ENCODE peak calls at places on chromosomes 13 and 19, in nine cellular contexts. S is CD8-positive, alpha-beta T cell; T is transverse colon; U is A549; A is cardiac fibroblast; W is heart right ventricle; Z is omental fat pad; C is cardiac muscle cell; I is chondrocyte. B is an unnamed sample.

GRCh38 chr19:56098731-56099577 is 22.1 kb downstream of the ZNF787 start:
- DNase-seq in S (no peak), T (no peak), U (no peak), A (no peak), W (peak), Z (no peak), C (no peak), I (peak), B (no peak)

GRCh38 chr13:43368003-43368402 is 344.6 kb downstream of the DNAJC15 start:
- DNase-seq in S (no peak), T (no peak), U (no peak), A (no peak), W (no peak), Z (no peak), C (no peak), I (no peak), B (peak)

GRCh38 chr19:17389957-17390664 is 3.9 kb downstream of the CCDC194 start:
- DNase-seq in S (peak), T (no peak), U (no peak), A (no peak), W (no peak), Z (no peak), C (no peak), I (no peak), B (no peak)

GRCh38 chr19:5691930-5692784 is 2.1 kb downstream of the RPL36 start:
- DNase-seq in S (no peak), T (no peak), U (no peak), A (no peak), W (peak), Z (no peak), C (no peak), I (no peak), B (peak)

GRCh38 chr13:29922281-29922821 is 71.9 kb upstream of the UBL3 start:
- DNase-seq in S (no peak), T (no peak), U (peak), A (peak), W (no peak), Z (no peak), C (peak), I (no peak), B (peak)

GRCh38 chr13:110341445-110342247 is 34.6 kb downstream of the COL4A2 start:
- DNase-seq in S (no peak), T (no peak), U (no peak), A (peak), W (peak), Z (no peak), C (peak), I (no peak), B (no peak)

GRCh38 chr13:53198017-53198416 is 169.4 kb downstream of the OLFM4 start:
- DNase-seq in S (no peak), T (no peak), U (no peak), A (no peak), W (no peak), Z (no peak), C (no peak), I (no peak), B (peak)

GRCh38 chr13:24307211-24308067 is 1.9 kb upstream of the C1QTNF9 start:
- DNase-seq in S (no peak), T (peak), U (peak), A (no peak), W (peak), Z (no peak), C (peak), I (no peak), B (no peak)

GRCh38 chr19:39937094-39937493 is 2.7 kb upstream of the FCGBP start:
- DNase-seq in S (peak), T (no peak), U (no peak), A (no peak), W (no peak), Z (no peak), C (no peak), I (no peak), B (no peak)

GRCh38 chr13:49935171-49936084 is 712 bp downstream of the SPRYD7 start:
- DNase-seq in S (peak), T (peak), U (peak), A (peak), W (no peak), Z (peak), C (peak), I (no peak), B (peak)

GRCh38 chr19:49004964-49005614 is 11.4 kb downstream of the RUVBL2 start:
- DNase-seq in S (no peak), T (no peak), U (no peak), A (no peak), W (no peak), Z (no peak), C (no peak), I (no peak), B (no peak)

GRCh38 chr19:40229926-40230417 is 3.5 kb upstream of the CCNP start:
- DNase-seq in S (no peak), T (no peak), U (no peak), A (no peak), W (no peak), Z (no peak), C (no peak), I (no peak), B (no peak)

GRCh38 chr19:16175954-16176353 is 2.6 kb upstream of the CIB3 start:
- DNase-seq in S (no peak), T (no peak), U (no peak), A (no peak), W (no peak), Z (no peak), C (no peak), I (no peak), B (no peak)

GRCh38 chr19:42465827-42466280 is 23.1 kb upstream of the CXCL17 start:
- DNase-seq in S (no peak), T (no peak), U (no peak), A (no peak), W (no peak), Z (no peak), C (no peak), I (no peak), B (no peak)

GRCh38 chr13:27920677-27921420 is 1.0 kb downstream of the PDX1 start:
- DNase-seq in S (no peak), T (no peak), U (peak), A (no peak), W (no peak), Z (no peak), C (peak), I (no peak), B (no peak)

GRCh38 chr13:99389520-99390304 is 82.5 kb upstream of the GPR183 start:
- DNase-seq in S (no peak), T (no peak), U (no peak), A (no peak), W (no peak), Z (no peak), C (no peak), I (no peak), B (no peak)

GRCh38 chr13:85312071-85312470 is 487.1 kb downstream of the SLITRK6 start:
- DNase-seq in S (no peak), T (no peak), U (no peak), A (no peak), W (no peak), Z (no peak), C (no peak), I (no peak), B (no peak)

GRCh38 chr13:33918199-33918932 is 100.4 kb downstream of the RFC3 start:
- DNase-seq in S (no peak), T (no peak), U (peak), A (peak), W (no peak), Z (no peak), C (peak), I (no peak), B (peak)

GRCh38 chr13:50584856-50585580 is 258.5 kb downstream of the DLEU7 start:
- DNase-seq in S (no peak), T (no peak), U (no peak), A (no peak), W (no peak), Z (no peak), C (no peak), I (no peak), B (no peak)

GRCh38 chr19:342801-343421 is 1.7 kb downstream of the MIER2 start:
- DNase-seq in S (no peak), T (peak), U (no peak), A (peak), W (peak), Z (no peak), C (peak), I (peak), B (peak)

GRCh38 chr13:44142911-44143665 is 230.5 kb upstream of the SERP2 start:
- DNase-seq in S (no peak), T (no peak), U (peak), A (peak), W (no peak), Z (no peak), C (peak), I (no peak), B (peak)

GRCh38 chr13:42370229-42370628 is 98.3 kb downstream of the AKAP11 start:
- DNase-seq in S (no peak), T (no peak), U (no peak), A (no peak), W (no peak), Z (no peak), C (no peak), I (no peak), B (no peak)

GRCh38 chr19:45973564-45974338 is at the start of gene NOVA2:
- DNase-seq in S (no peak), T (peak), U (peak), A (peak), W (peak), Z (no peak), C (peak), I (no peak), B (peak)

GRCh38 chr19:18021121-18021755 is 13.3 kb downstream of the ARRDC2 start:
- DNase-seq in S (peak), T (peak), U (peak), A (peak), W (peak), Z (no peak), C (peak), I (no peak), B (peak)

GRCh38 chr19:35860818-35861639 is 4.3 kb downstream of the KIRREL2 start:
- DNase-seq in S (no peak), T (no peak), U (no peak), A (no peak), W (no peak), Z (no peak), C (peak), I (no peak), B (no peak)

GRCh38 chr19:38596057-38596981 is 21.4 kb downstream of the MAP4K1 start:
- DNase-seq in S (no peak), T (peak), U (peak), A (no peak), W (no peak), Z (no peak), C (peak), I (no peak), B (no peak)

GRCh38 chr13:32537580-32538233 is 888 bp downstream of the N4BP2L2 start:
- DNase-seq in S (peak), T (peak), U (peak), A (peak), W (peak), Z (no peak), C (no peak), I (no peak), B (no peak)

GRCh38 chr19:18097217-18097992 is at the start of gene MAST3:
- DNase-seq in S (peak), T (peak), U (peak), A (peak), W (peak), Z (no peak), C (peak), I (no peak), B (peak)

GRCh38 chr13:56501750-56502149 is 639.0 kb upstream of the PRR20A start:
- DNase-seq in S (no peak), T (no peak), U (no peak), A (no peak), W (no peak), Z (no peak), C (no peak), I (no peak), B (no peak)

GRCh38 chr19:48913114-48913513 is 13.0 kb downstream of the NUCB1 start:
- DNase-seq in S (no peak), T (no peak), U (no peak), A (no peak), W (no peak), Z (no peak), C (no peak), I (no peak), B (no peak)

GRCh38 chr19:16025108-16026101 is 50.9 kb upstream of the TPM4 start:
- DNase-seq in S (no peak), T (peak), U (peak), A (peak), W (no peak), Z (no peak), C (peak), I (peak), B (peak)

GRCh38 chr19:19538077-19538764 is at the start of gene CILP2:
- DNase-seq in S (no peak), T (peak), U (no peak), A (no peak), W (peak), Z (peak), C (peak), I (no peak), B (no peak)

GRCh38 chr13:19960673-19961015 is 2.1 kb downstream of the ZMYM2 start:
- DNase-seq in S (no peak), T (no peak), U (no peak), A (peak), W (no peak), Z (no peak), C (peak), I (no peak), B (peak)

GRCh38 chr13:26881154-26881553 is 120.6 kb upstream of the GPR12 start:
- DNase-seq in S (no peak), T (no peak), U (no peak), A (peak), W (no peak), Z (no peak), C (peak), I (no peak), B (peak)

GRCh38 chr13:74070513-74070912 is 63.7 kb downstream of the KLF12 start:
- DNase-seq in S (no peak), T (no peak), U (no peak), A (no peak), W (no peak), Z (no peak), C (no peak), I (no peak), B (no peak)

GRCh38 chr19:30888937-30889336 is 460.3 kb downstream of the TSHZ3 start:
- DNase-seq in S (no peak), T (no peak), U (no peak), A (no peak), W (no peak), Z (no peak), C (no peak), I (no peak), B (no peak)

GRCh38 chr19:47609885-47610545 is 1.1 kb downstream of the BICRA start:
- DNase-seq in S (peak), T (peak), U (peak), A (peak), W (peak), Z (no peak), C (peak), I (no peak), B (peak)

GRCh38 chr19:47549341-47549768 is 23.6 kb downstream of the ZNF541 start:
- DNase-seq in S (no peak), T (no peak), U (no peak), A (no peak), W (no peak), Z (no peak), C (no peak), I (no peak), B (no peak)

GRCh38 chr13:77002590-77003190 is 10.8 kb downstream of the CLN5 start:
- DNase-seq in S (no peak), T (no peak), U (peak), A (peak), W (no peak), Z (no peak), C (peak), I (no peak), B (peak)

DNA sequence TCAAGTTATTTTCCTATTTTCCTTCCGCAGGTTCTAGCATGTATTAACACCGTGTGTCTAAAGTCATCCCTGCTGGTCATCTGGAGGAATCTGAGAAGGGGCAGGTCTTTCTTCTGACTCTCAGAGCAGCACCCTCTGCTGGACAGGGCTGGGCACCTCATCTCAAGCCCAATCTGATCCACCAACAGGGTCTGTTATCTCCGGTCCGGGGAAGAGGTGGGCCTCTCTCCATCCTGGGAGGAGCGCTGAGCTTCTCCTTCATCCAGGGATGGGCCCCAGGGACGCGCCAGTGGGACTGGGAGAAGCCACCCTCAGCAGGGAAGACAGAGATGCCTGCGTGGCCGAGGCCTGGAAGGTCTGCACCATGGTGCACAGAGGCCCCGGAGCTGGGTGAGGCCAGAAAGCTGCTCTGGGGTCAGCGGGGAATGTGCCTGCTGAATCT is 26.0 kb upstream of the ZNF331 start:
- DNase-seq in S (peak), T (peak), U (peak), A (peak), W (peak), Z (peak), C (peak), I (no peak), B (peak)
- TF ChIP-seq CTCF in S (peak), T (peak), U (no peak), A (peak), W (peak), Z (peak), C (peak), I (peak), B (peak)

GRCh38 chr19:52345162-52345561 is 9.1 kb downstream of the ZNF610 start:
- DNase-seq in S (no peak), T (no peak), U (no peak), A (peak), W (no peak), Z (no peak), C (no peak), I (no peak), B (no peak)

DNA sequence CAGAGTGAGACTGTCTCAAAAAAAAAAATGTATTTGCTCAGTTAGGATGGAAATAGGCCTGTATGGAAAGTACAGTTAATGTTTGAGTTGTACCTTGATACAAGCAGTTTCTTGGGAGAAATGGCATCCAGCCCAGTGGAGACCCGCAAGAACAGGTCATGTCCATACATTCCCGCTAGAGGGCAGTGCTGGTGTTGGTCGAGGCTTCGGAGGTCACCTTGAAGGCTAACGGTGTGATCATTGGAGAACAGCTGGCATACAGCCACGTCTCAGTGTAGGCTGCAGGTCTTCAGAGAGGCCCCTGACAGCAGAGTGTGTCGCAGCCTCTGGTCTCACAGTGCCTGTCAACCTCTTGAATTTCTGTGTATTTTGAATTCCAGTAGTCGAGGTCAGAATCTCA is 7.5 kb downstream of the ZNF610 start:
- DNase-seq in S (peak), T (peak), U (peak), A (peak), W (peak), Z (peak), C (peak), I (no peak), B (peak)
- TF ChIP-seq CTCF in S (peak), T (peak), U (no peak), A (peak), W (peak), Z (no peak), C (peak), I (peak), B (no peak)

DNA sequence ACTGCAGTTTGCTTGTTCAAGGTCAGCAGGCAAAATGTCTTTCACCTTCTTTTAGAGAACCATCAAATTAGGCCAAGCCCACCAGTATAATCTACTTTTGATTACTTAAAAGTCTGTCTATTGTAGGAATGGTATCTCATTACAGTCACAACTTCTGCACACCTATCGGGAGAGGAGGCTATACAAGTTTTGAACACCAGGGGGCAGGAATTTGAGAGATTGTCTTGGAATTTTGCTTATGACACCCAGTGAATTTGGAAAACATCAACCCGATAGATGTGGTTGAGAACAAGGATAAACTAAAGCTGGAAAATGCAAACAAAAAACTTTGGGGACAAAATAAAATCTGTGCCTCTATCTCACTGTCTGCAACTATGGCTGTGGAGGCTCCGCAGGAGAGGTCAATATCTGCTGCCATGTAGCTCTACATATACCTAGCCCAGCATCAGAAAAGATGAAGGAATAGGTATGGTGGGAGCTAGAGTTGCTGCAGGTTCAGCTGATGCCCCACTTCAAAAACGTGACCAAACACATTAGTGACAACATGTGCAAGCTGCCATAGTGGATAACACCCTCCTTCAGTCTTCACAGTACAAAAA is 1299.2 kb upstream of the SPRY2 start:
- DNase-seq in S (no peak), T (no peak), U (peak), A (no peak), W (no peak), Z (no peak), C (no peak), I (no peak), B (peak)
- TF ChIP-seq CTCF in S (no peak), T (no peak), U (peak), A (peak), W (no peak), Z (no peak), C (no peak), I (peak), B (peak)

DNA sequence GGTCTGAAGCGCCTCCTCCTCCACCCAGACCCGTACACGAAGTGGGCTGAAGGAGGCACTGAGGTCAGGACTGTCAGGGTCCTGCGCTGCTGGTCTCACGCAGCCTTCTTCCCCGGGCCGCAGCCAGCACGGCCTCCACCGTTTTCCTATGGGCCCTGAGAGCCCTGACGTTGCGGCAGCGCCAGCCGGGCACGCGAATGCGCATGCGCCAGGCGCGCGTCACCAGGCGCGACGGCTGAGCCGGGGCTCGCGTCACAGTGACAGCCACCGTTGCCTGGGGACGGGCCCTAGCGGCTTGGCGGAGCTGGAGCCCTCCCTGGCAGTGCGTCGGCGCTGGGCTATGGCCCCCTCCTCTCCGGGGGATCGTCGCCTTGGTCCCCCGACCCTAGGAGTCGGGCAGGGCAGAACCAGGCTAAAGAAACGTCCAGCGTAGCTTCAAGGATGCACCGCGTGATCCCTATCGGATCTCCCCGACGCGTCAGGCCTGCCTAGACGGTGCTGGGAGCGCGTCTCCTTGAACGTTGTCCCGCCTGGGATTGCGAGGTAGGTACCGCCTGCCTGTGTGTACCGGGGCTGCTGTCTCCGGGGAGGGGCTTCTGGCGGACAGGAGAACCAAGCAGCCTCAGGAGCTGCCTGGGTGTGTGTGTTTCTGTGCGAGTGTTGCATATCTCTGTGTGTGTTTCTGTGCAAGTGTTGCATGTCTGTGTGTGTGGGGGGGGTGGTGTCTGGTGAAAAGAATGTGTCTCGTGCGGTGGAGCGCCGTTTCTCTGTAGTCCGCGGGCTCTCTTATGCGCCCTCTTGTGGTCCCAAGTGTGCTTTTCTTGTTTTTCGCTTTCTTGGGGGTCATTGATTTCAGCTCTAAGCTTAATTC is 43.2 kb downstream of the ZNF571 start:
- DNase-seq in S (peak), T (peak), U (no peak), A (peak), W (peak), Z (no peak), C (peak), I (no peak), B (no peak)
- TF ChIP-seq CTCF in S (no peak), T (peak), U (no peak), A (peak), W (peak), Z (no peak), C (peak), I (no peak), B (no peak)

GRCh38 chr13:87355451-87355850 is 315.7 kb upstream of the SLITRK5 start:
- DNase-seq in S (no peak), T (no peak), U (no peak), A (no peak), W (no peak), Z (no peak), C (no peak), I (no peak), B (peak)
- TF ChIP-seq CTCF in S (no peak), T (no peak), U (no peak), A (no peak), W (no peak), Z (no peak), C (no peak), I (no peak), B (no peak)

GRCh38 chr19:10565567-10566407 is at the start of gene KRI1:
- DNase-seq in S (peak), T (peak), U (peak), A (peak), W (peak), Z (peak), C (peak), I (peak), B (peak)
- TF ChIP-seq CTCF in S (no peak), T (peak), U (no peak), A (no peak), W (peak), Z (peak), C (peak), I (peak), B (no peak)

B was measured in MCF 10A.